ENCODE peak calls at places on chromosomes 16 and 17, in eight cellular contexts. One of them, this sample, is unnamed. For H3K4me1 and H3K36me3, the result is how much of the 10 kb centered on the place peaks cover.

GRCh38 chr16:62068747-62069146 is 32.5 kb upstream of the CDH8 start:
- DNase-seq in BE2C: peak
- DNase-seq in CD8-positive, alpha-beta memory T cell: no peak
- DNase-seq in CD4-positive, CD25-positive, alpha-beta regulatory T cell: no peak
- DNase-seq in fibroblast of lung: no peak
- DNase-seq in ovary: no peak
- DNase-seq in left lung: no peak
- DNase-seq in HAP-1: peak
- DNase-seq in this sample: no peak

GRCh38 chr17:6343736-6344135 is 91.2 kb downstream of the AIPL1 start:
- DNase-seq in BE2C: no peak
- DNase-seq in CD8-positive, alpha-beta memory T cell: no peak
- DNase-seq in CD4-positive, CD25-positive, alpha-beta regulatory T cell: no peak
- DNase-seq in fibroblast of lung: no peak
- DNase-seq in ovary: no peak
- DNase-seq in left lung: no peak
- DNase-seq in HAP-1: no peak
- DNase-seq in this sample: no peak

GRCh38 chr17:75430159-75430748 is 24.8 kb upstream of the GRB2 start:
- DNase-seq in BE2C: no peak
- DNase-seq in CD8-positive, alpha-beta memory T cell: no peak
- DNase-seq in CD4-positive, CD25-positive, alpha-beta regulatory T cell: no peak
- DNase-seq in fibroblast of lung: no peak
- DNase-seq in ovary: no peak
- DNase-seq in left lung: no peak
- DNase-seq in HAP-1: peak
- DNase-seq in this sample: peak

GRCh38 chr17:40542562-40543411 is 22.5 kb downstream of the CCR7 start:
- DNase-seq in BE2C: no peak
- DNase-seq in CD8-positive, alpha-beta memory T cell: peak
- DNase-seq in CD4-positive, CD25-positive, alpha-beta regulatory T cell: no peak
- DNase-seq in fibroblast of lung: peak
- DNase-seq in ovary: peak
- DNase-seq in left lung: peak
- DNase-seq in HAP-1: no peak
- DNase-seq in this sample: no peak

GRCh38 chr17:73369126-73369525 is 57.3 kb upstream of the CDC42EP4 start:
- DNase-seq in BE2C: peak
- DNase-seq in CD8-positive, alpha-beta memory T cell: no peak
- DNase-seq in CD4-positive, CD25-positive, alpha-beta regulatory T cell: no peak
- DNase-seq in fibroblast of lung: no peak
- DNase-seq in ovary: peak
- DNase-seq in left lung: no peak
- DNase-seq in HAP-1: no peak
- DNase-seq in this sample: no peak

GRCh38 chr16:84650062-84650991 is 2.0 kb downstream of the KLHL36 start:
- DNase-seq in BE2C: no peak
- DNase-seq in CD8-positive, alpha-beta memory T cell: no peak
- DNase-seq in CD4-positive, CD25-positive, alpha-beta regulatory T cell: no peak
- DNase-seq in fibroblast of lung: peak
- DNase-seq in ovary: no peak
- DNase-seq in left lung: no peak
- DNase-seq in HAP-1: no peak
- DNase-seq in this sample: no peak

GRCh38 chr16:17258848-17259713 is 211.7 kb downstream of the XYLT1 start:
- DNase-seq in BE2C: no peak
- DNase-seq in CD8-positive, alpha-beta memory T cell: no peak
- DNase-seq in CD4-positive, CD25-positive, alpha-beta regulatory T cell: no peak
- DNase-seq in fibroblast of lung: no peak
- DNase-seq in ovary: no peak
- DNase-seq in left lung: peak
- DNase-seq in HAP-1: no peak
- DNase-seq in this sample: no peak

GRCh38 chr16:66389256-66390175 is 23.0 kb downstream of the CDH5 start:
- DNase-seq in BE2C: no peak
- DNase-seq in CD8-positive, alpha-beta memory T cell: no peak
- DNase-seq in CD4-positive, CD25-positive, alpha-beta regulatory T cell: no peak
- DNase-seq in fibroblast of lung: no peak
- DNase-seq in ovary: no peak
- DNase-seq in left lung: no peak
- DNase-seq in HAP-1: no peak
- DNase-seq in this sample: no peak

GRCh38 chr17:70028397-70028796 is 46.6 kb upstream of the KCNJ16 start:
- DNase-seq in BE2C: no peak
- DNase-seq in CD8-positive, alpha-beta memory T cell: no peak
- DNase-seq in CD4-positive, CD25-positive, alpha-beta regulatory T cell: no peak
- DNase-seq in fibroblast of lung: peak
- DNase-seq in ovary: no peak
- DNase-seq in left lung: no peak
- DNase-seq in HAP-1: no peak
- DNase-seq in this sample: no peak

GRCh38 chr16:78571434-78571833 is 472.0 kb downstream of the WWOX start:
- DNase-seq in BE2C: no peak
- DNase-seq in CD8-positive, alpha-beta memory T cell: no peak
- DNase-seq in CD4-positive, CD25-positive, alpha-beta regulatory T cell: no peak
- DNase-seq in fibroblast of lung: no peak
- DNase-seq in ovary: no peak
- DNase-seq in left lung: no peak
- DNase-seq in HAP-1: no peak
- DNase-seq in this sample: no peak

GRCh38 chr16:47503936-47504335 is 42.8 kb downstream of the PHKB start:
- DNase-seq in BE2C: no peak
- DNase-seq in CD8-positive, alpha-beta memory T cell: no peak
- DNase-seq in CD4-positive, CD25-positive, alpha-beta regulatory T cell: no peak
- DNase-seq in fibroblast of lung: peak
- DNase-seq in ovary: no peak
- DNase-seq in left lung: no peak
- DNase-seq in HAP-1: no peak
- DNase-seq in this sample: no peak

GRCh38 chr17:32142857-32143524 is 689 bp downstream of the RHOT1 start:
- DNase-seq in BE2C: peak
- DNase-seq in CD8-positive, alpha-beta memory T cell: peak
- DNase-seq in CD4-positive, CD25-positive, alpha-beta regulatory T cell: no peak
- DNase-seq in fibroblast of lung: peak
- DNase-seq in ovary: peak
- DNase-seq in left lung: peak
- DNase-seq in HAP-1: peak
- DNase-seq in this sample: no peak

GRCh38 chr17:27802033-27802432 is 1.7 kb upstream of the NOS2 start:
- DNase-seq in BE2C: no peak
- DNase-seq in CD8-positive, alpha-beta memory T cell: no peak
- DNase-seq in CD4-positive, CD25-positive, alpha-beta regulatory T cell: no peak
- DNase-seq in fibroblast of lung: no peak
- DNase-seq in ovary: no peak
- DNase-seq in left lung: no peak
- DNase-seq in HAP-1: no peak
- DNase-seq in this sample: no peak

GRCh38 chr17:1008008-1008761 is 11.3 kb downstream of the TIMM22 start:
- DNase-seq in BE2C: no peak
- DNase-seq in CD8-positive, alpha-beta memory T cell: no peak
- DNase-seq in CD4-positive, CD25-positive, alpha-beta regulatory T cell: no peak
- DNase-seq in fibroblast of lung: peak
- DNase-seq in ovary: peak
- DNase-seq in left lung: no peak
- DNase-seq in HAP-1: no peak
- DNase-seq in this sample: no peak

GRCh38 chr17:62869885-62870580 is 61.9 kb upstream of the MARCHF10 start:
- DNase-seq in BE2C: peak
- DNase-seq in CD8-positive, alpha-beta memory T cell: no peak
- DNase-seq in CD4-positive, CD25-positive, alpha-beta regulatory T cell: no peak
- DNase-seq in fibroblast of lung: peak
- DNase-seq in ovary: no peak
- DNase-seq in left lung: no peak
- DNase-seq in HAP-1: peak
- DNase-seq in this sample: peak

GRCh38 chr17:81967244-81967532 is 6.2 kb upstream of the NOTUM start:
- DNase-seq in BE2C: no peak
- DNase-seq in CD8-positive, alpha-beta memory T cell: no peak
- DNase-seq in CD4-positive, CD25-positive, alpha-beta regulatory T cell: no peak
- DNase-seq in fibroblast of lung: no peak
- DNase-seq in ovary: no peak
- DNase-seq in left lung: no peak
- DNase-seq in HAP-1: no peak
- DNase-seq in this sample: no peak

GRCh38 chr16:3909791-3910583 is 29.5 kb upstream of the CREBBP start:
- DNase-seq in BE2C: no peak
- DNase-seq in CD8-positive, alpha-beta memory T cell: no peak
- DNase-seq in CD4-positive, CD25-positive, alpha-beta regulatory T cell: no peak
- DNase-seq in fibroblast of lung: no peak
- DNase-seq in ovary: no peak
- DNase-seq in left lung: no peak
- DNase-seq in HAP-1: no peak
- DNase-seq in this sample: no peak

GRCh38 chr17:47717261-47717697 is 15.8 kb upstream of the TBX21 start:
- DNase-seq in BE2C: no peak
- DNase-seq in CD8-positive, alpha-beta memory T cell: no peak
- DNase-seq in CD4-positive, CD25-positive, alpha-beta regulatory T cell: no peak
- DNase-seq in fibroblast of lung: no peak
- DNase-seq in ovary: no peak
- DNase-seq in left lung: no peak
- DNase-seq in HAP-1: no peak
- DNase-seq in this sample: no peak

GRCh38 chr17:58525239-58525638 is 10.8 kb upstream of the MTMR4 start:
- DNase-seq in BE2C: no peak
- DNase-seq in CD8-positive, alpha-beta memory T cell: no peak
- DNase-seq in CD4-positive, CD25-positive, alpha-beta regulatory T cell: no peak
- DNase-seq in fibroblast of lung: peak
- DNase-seq in ovary: peak
- DNase-seq in left lung: no peak
- DNase-seq in HAP-1: no peak
- DNase-seq in this sample: no peak

GRCh38 chr17:63694974-63695773 is 4.8 kb downstream of the LIMD2 start:
- DNase-seq in BE2C: no peak
- DNase-seq in CD8-positive, alpha-beta memory T cell: no peak
- DNase-seq in CD4-positive, CD25-positive, alpha-beta regulatory T cell: no peak
- DNase-seq in fibroblast of lung: no peak
- DNase-seq in ovary: no peak
- DNase-seq in left lung: no peak
- DNase-seq in HAP-1: no peak
- DNase-seq in this sample: no peak

GRCh38 chr17:41665566-41666335 is 22.9 kb upstream of the EIF1 start:
- DNase-seq in BE2C: peak
- DNase-seq in CD8-positive, alpha-beta memory T cell: peak
- DNase-seq in CD4-positive, CD25-positive, alpha-beta regulatory T cell: peak
- DNase-seq in fibroblast of lung: peak
- DNase-seq in ovary: peak
- DNase-seq in left lung: peak
- DNase-seq in HAP-1: peak
- DNase-seq in this sample: no peak

GRCh38 chr17:17716837-17717523 is 35.7 kb downstream of the RAI1 start:
- DNase-seq in BE2C: no peak
- DNase-seq in CD8-positive, alpha-beta memory T cell: no peak
- DNase-seq in CD4-positive, CD25-positive, alpha-beta regulatory T cell: no peak
- DNase-seq in fibroblast of lung: no peak
- DNase-seq in ovary: no peak
- DNase-seq in left lung: no peak
- DNase-seq in HAP-1: no peak
- DNase-seq in this sample: no peak

GRCh38 chr17:17721140-17721668 is 39.9 kb downstream of the RAI1 start:
- DNase-seq in BE2C: no peak
- DNase-seq in CD8-positive, alpha-beta memory T cell: no peak
- DNase-seq in CD4-positive, CD25-positive, alpha-beta regulatory T cell: no peak
- DNase-seq in fibroblast of lung: no peak
- DNase-seq in ovary: no peak
- DNase-seq in left lung: no peak
- DNase-seq in HAP-1: no peak
- DNase-seq in this sample: no peak

GRCh38 chr17:17719966-17720543 is 38.8 kb downstream of the RAI1 start:
- DNase-seq in BE2C: no peak
- DNase-seq in CD8-positive, alpha-beta memory T cell: no peak
- DNase-seq in CD4-positive, CD25-positive, alpha-beta regulatory T cell: no peak
- DNase-seq in fibroblast of lung: no peak
- DNase-seq in ovary: no peak
- DNase-seq in left lung: no peak
- DNase-seq in HAP-1: no peak
- DNase-seq in this sample: no peak

GRCh38 chr17:17719199-17719940 is 38.1 kb downstream of the RAI1 start:
- DNase-seq in BE2C: no peak
- DNase-seq in CD8-positive, alpha-beta memory T cell: no peak
- DNase-seq in CD4-positive, CD25-positive, alpha-beta regulatory T cell: no peak
- DNase-seq in fibroblast of lung: no peak
- DNase-seq in ovary: no peak
- DNase-seq in left lung: no peak
- DNase-seq in HAP-1: no peak
- DNase-seq in this sample: no peak

GRCh38 chr17:17718251-17718650 is 37.0 kb downstream of the RAI1 start:
- DNase-seq in BE2C: no peak
- DNase-seq in CD8-positive, alpha-beta memory T cell: no peak
- DNase-seq in CD4-positive, CD25-positive, alpha-beta regulatory T cell: no peak
- DNase-seq in fibroblast of lung: no peak
- DNase-seq in ovary: no peak
- DNase-seq in left lung: no peak
- DNase-seq in HAP-1: no peak
- DNase-seq in this sample: no peak
- H3K4me1 ChIP-seq in BE2C: under half
- H3K4me1 ChIP-seq in CD8-positive, alpha-beta memory T cell: under half
- H3K4me1 ChIP-seq in CD4-positive, CD25-positive, alpha-beta regulatory T cell: under half
- H3K4me1 ChIP-seq in fibroblast of lung: under half
- H3K4me1 ChIP-seq in ovary: under half
- H3K4me1 ChIP-seq in left lung: under half
- H3K4me1 ChIP-seq in HAP-1: under half
- H3K4me1 ChIP-seq in this sample: under half

GRCh38 chr16:30969246-30969842 is 11.8 kb downstream of the SETD1A start:
- DNase-seq in BE2C: no peak
- DNase-seq in CD8-positive, alpha-beta memory T cell: no peak
- DNase-seq in CD4-positive, CD25-positive, alpha-beta regulatory T cell: no peak
- DNase-seq in fibroblast of lung: no peak
- DNase-seq in ovary: no peak
- DNase-seq in left lung: no peak
- DNase-seq in HAP-1: no peak
- DNase-seq in this sample: no peak
- H3K36me3 ChIP-seq in BE2C: half or more
- H3K36me3 ChIP-seq in CD8-positive, alpha-beta memory T cell: half or more
- H3K36me3 ChIP-seq in CD4-positive, CD25-positive, alpha-beta regulatory T cell: half or more
- H3K36me3 ChIP-seq in fibroblast of lung: under half
- H3K36me3 ChIP-seq in ovary: under half
- H3K36me3 ChIP-seq in left lung: under half
- H3K36me3 ChIP-seq in HAP-1: half or more
- H3K36me3 ChIP-seq in this sample: half or more

GRCh38 chr16:73042807-73043206 is 5.1 kb downstream of the ZFHX3 start:
- DNase-seq in BE2C: no peak
- DNase-seq in CD8-positive, alpha-beta memory T cell: no peak
- DNase-seq in CD4-positive, CD25-positive, alpha-beta regulatory T cell: no peak
- DNase-seq in fibroblast of lung: no peak
- DNase-seq in ovary: no peak
- DNase-seq in left lung: no peak
- DNase-seq in HAP-1: no peak
- DNase-seq in this sample: no peak
- H3K4me1 ChIP-seq in BE2C: under half
- H3K4me1 ChIP-seq in CD8-positive, alpha-beta memory T cell: under half
- H3K4me1 ChIP-seq in CD4-positive, CD25-positive, alpha-beta regulatory T cell: under half
- H3K4me1 ChIP-seq in fibroblast of lung: under half
- H3K4me1 ChIP-seq in ovary: under half
- H3K4me1 ChIP-seq in left lung: under half
- H3K4me1 ChIP-seq in HAP-1: half or more
- H3K4me1 ChIP-seq in this sample: under half

DNA sequence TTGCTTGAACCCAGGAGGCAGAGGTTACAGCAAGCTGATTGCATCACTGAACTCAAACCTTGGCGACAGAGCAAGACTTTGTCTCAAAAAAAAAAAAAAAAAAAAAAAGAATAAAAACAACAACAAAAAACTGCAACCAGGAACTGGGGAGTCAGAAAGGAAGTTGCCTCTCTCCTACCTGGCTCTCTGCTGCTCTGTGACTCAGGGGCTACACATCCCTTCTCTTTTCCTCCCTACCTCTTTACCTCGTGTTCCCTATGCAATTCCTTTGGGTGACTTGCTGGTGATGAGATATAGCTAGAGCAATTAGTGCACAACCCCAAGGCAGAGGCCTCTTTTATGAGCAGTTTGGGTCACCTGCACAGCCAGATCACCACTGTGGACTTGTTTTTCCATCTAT is 95.9 kb downstream of the ABCC1 start:
- DNase-seq in BE2C: no peak
- DNase-seq in CD8-positive, alpha-beta memory T cell: no peak
- DNase-seq in CD4-positive, CD25-positive, alpha-beta regulatory T cell: no peak
- DNase-seq in fibroblast of lung: no peak
- DNase-seq in ovary: no peak
- DNase-seq in left lung: no peak
- DNase-seq in HAP-1: no peak
- DNase-seq in this sample: no peak
- H3K36me3 ChIP-seq in BE2C: half or more
- H3K36me3 ChIP-seq in CD8-positive, alpha-beta memory T cell: under half
- H3K36me3 ChIP-seq in CD4-positive, CD25-positive, alpha-beta regulatory T cell: half or more
- H3K36me3 ChIP-seq in fibroblast of lung: under half
- H3K36me3 ChIP-seq in ovary: under half
- H3K36me3 ChIP-seq in left lung: under half
- H3K36me3 ChIP-seq in HAP-1: half or more
- H3K36me3 ChIP-seq in this sample: under half